ENCODE peak calls at places on chromosome 16, in seven cellular contexts. H is uterus, Q is endodermal cell, L is lower lobe of right lung, V is GM12878, W is SJCRH30, K is left ventricle myocardium inferior. Z is an unnamed sample.

GRCh38 chr16:67663151-67663876 is 2.6 kb downstream of the PARD6A start:
- DNase-seq in H (no peak), Q (peak; percentile 89), L (no peak), V (no peak), W (peak; percentile 26), K (no peak), Z (peak; percentile 91)

GRCh38 chr16:51523400-51523799 is 372.3 kb upstream of the SALL1 start:
- DNase-seq in H (no peak), Q (no peak), L (no peak), V (no peak), W (no peak), K (no peak), Z (no peak)

GRCh38 chr16:31875112-31875803 is 1.7 kb downstream of the ZNF267 start:
- DNase-seq in H (no peak), Q (no peak), L (no peak), V (no peak), W (no peak), K (no peak), Z (no peak)

GRCh38 chr16:66650707-66651473 is 45.7 kb downstream of the CMTM4 start:
- DNase-seq in H (peak; percentile 77), Q (peak; percentile 96), L (peak; percentile 68), V (peak; percentile 28), W (peak; percentile 89), K (peak; percentile 60), Z (peak; percentile 81)

GRCh38 chr16:87186440-87186839 is 130.8 kb downstream of the C16orf95 start:
- DNase-seq in H (no peak), Q (no peak), L (no peak), V (no peak), W (no peak), K (no peak), Z (peak; percentile 82)

GRCh38 chr16:56643080-56643778 is 4.8 kb downstream of the MT1A start:
- DNase-seq in H (peak; percentile 58), Q (peak; percentile 89), L (peak; percentile 87), V (no peak), W (no peak), K (peak; percentile 66), Z (peak; percentile 85)

GRCh38 chr16:47854737-47855136 is 301.1 kb downstream of the ABCC12 start:
- DNase-seq in H (no peak), Q (no peak), L (no peak), V (no peak), W (no peak), K (no peak), Z (no peak)

GRCh38 chr16:21134053-21134452 is 16.6 kb downstream of the DNAH3 start:
- DNase-seq in H (no peak), Q (no peak), L (no peak), V (no peak), W (no peak), K (no peak), Z (no peak)

GRCh38 chr16:84650062-84650991 is 2.0 kb downstream of the KLHL36 start:
- DNase-seq in H (no peak), Q (no peak), L (no peak), V (no peak), W (no peak), K (no peak), Z (no peak)

GRCh38 chr16:84953051-84953746 is 58.1 kb downstream of the ZDHHC7 start:
- DNase-seq in H (no peak), Q (no peak), L (no peak), V (no peak), W (no peak), K (no peak), Z (no peak)

GRCh38 chr16:1310832-1311200 is 1.4 kb downstream of the UBE2I start:
- DNase-seq in H (no peak), Q (no peak), L (no peak), V (no peak), W (no peak), K (no peak), Z (peak; percentile 73)

GRCh38 chr16:1445518-1446197 is 1.3 kb upstream of the CCDC154 start:
- DNase-seq in H (no peak), Q (no peak), L (no peak), V (no peak), W (no peak), K (no peak), Z (no peak)

GRCh38 chr16:68995011-68995504 is 110.4 kb upstream of the HAS3 start:
- DNase-seq in H (no peak), Q (peak; percentile 61), L (no peak), V (no peak), W (peak; percentile 17), K (no peak), Z (peak; percentile 41)

GRCh38 chr16:73572135-73572534 is 524.2 kb upstream of the ZFHX3 start:
- DNase-seq in H (no peak), Q (peak; percentile 50), L (peak; percentile 67), V (no peak), W (peak; percentile 44), K (peak; percentile 48), Z (no peak)

GRCh38 chr16:77396461-77396860 is 38.4 kb downstream of the ADAMTS18 start:
- DNase-seq in H (no peak), Q (no peak), L (no peak), V (no peak), W (no peak), K (no peak), Z (no peak)

GRCh38 chr16:16095646-16096045 is 127.6 kb downstream of the ABCC6 start:
- DNase-seq in H (no peak), Q (no peak), L (no peak), V (no peak), W (no peak), K (no peak), Z (no peak)

GRCh38 chr16:21283521-21284289 is 5.6 kb upstream of the CRYM start:
- DNase-seq in H (peak; percentile 36), Q (peak; percentile 91), L (peak; percentile 60), V (no peak), W (no peak), K (peak; percentile 49), Z (peak; percentile 90)

GRCh38 chr16:86011532-86011931 is 112.6 kb downstream of the IRF8 start:
- DNase-seq in H (no peak), Q (peak; percentile 22), L (no peak), V (peak; percentile 68), W (no peak), K (no peak), Z (no peak)
- H3K4me3 ChIP-seq in H (no peak overlapping the region), Q (no peak overlapping the region), L (no peak overlapping the region), V (no peak overlapping the region), W (no peak overlapping the region), K (no peak overlapping the region), Z (no peak overlapping the region)

GRCh38 chr16:20075243-20075642 is 1.6 kb upstream of the GPR139 start:
- DNase-seq in H (no peak), Q (no peak), L (no peak), V (no peak), W (no peak), K (no peak), Z (no peak)
- H3K27me3 ChIP-seq in H (no peaks in the 10 kb centered on the region), Q (peaks cover 61% of the 10 kb centered on the region), L (peaks cover 40% of the 10 kb centered on the region), V (no peaks in the 10 kb centered on the region), W (no peaks in the 10 kb centered on the region), K (peaks cover 98% of the 10 kb centered on the region), Z (peaks cover 42% of the 10 kb centered on the region)

GRCh38 chr16:89268585-89268984 is 51.1 kb downstream of the ZNF778 start:
- DNase-seq in H (no peak), Q (no peak), L (no peak), V (no peak), W (no peak), K (no peak), Z (peak; percentile 48)

GRCh38 chr16:89264800-89265550 is 47.5 kb downstream of the ZNF778 start:
- DNase-seq in H (no peak), Q (no peak), L (no peak), V (no peak), W (no peak), K (no peak), Z (peak; percentile 58)

GRCh38 chr16:89266521-89267134 is 49.1 kb downstream of the ZNF778 start:
- DNase-seq in H (no peak), Q (no peak), L (no peak), V (no peak), W (no peak), K (no peak), Z (peak; percentile 62)

GRCh38 chr16:89268987-89269735 is 51.7 kb downstream of the ZNF778 start:
- DNase-seq in H (no peak), Q (no peak), L (no peak), V (no peak), W (no peak), K (no peak), Z (no peak)

GRCh38 chr16:89265647-89266046 is 48.1 kb downstream of the ZNF778 start:
- DNase-seq in H (no peak), Q (no peak), L (no peak), V (no peak), W (no peak), K (no peak), Z (peak; percentile 57)
- H3K36me3 ChIP-seq in H (no peaks in the 10 kb centered on the region), Q (peaks cover 25% of the 10 kb centered on the region), L (peaks cover 48% of the 10 kb centered on the region), V (peaks cover 13% of the 10 kb centered on the region), W (peaks cover 50% of the 10 kb centered on the region), K (peaks cover 44% of the 10 kb centered on the region), Z (peaks cover 9% of the 10 kb centered on the region)

GRCh38 chr16:2786061-2786825 is 1.1 kb downstream of the PRSS33 start:
- DNase-seq in H (no peak), Q (peak; percentile 43), L (peak; percentile 23), V (no peak), W (no peak), K (no peak), Z (peak; percentile 44)

GRCh38 chr16:2783581-2784375 is 3.6 kb downstream of the PRSS33 start:
- DNase-seq in H (peak; percentile 5), Q (peak; percentile 43), L (peak; percentile 22), V (no peak), W (no peak), K (no peak), Z (peak; percentile 45)

GRCh38 chr16:2786826-2787151 is 571 bp downstream of the PRSS33 start:
- DNase-seq in H (no peak), Q (no peak), L (peak; percentile 5), V (no peak), W (no peak), K (no peak), Z (no peak)

GRCh38 chr16:2784536-2785100 is 2.7 kb downstream of the PRSS33 start:
- DNase-seq in H (peak; percentile 13), Q (peak; percentile 39), L (peak; percentile 41), V (no peak), W (no peak), K (no peak), Z (peak; percentile 54)

DNA sequence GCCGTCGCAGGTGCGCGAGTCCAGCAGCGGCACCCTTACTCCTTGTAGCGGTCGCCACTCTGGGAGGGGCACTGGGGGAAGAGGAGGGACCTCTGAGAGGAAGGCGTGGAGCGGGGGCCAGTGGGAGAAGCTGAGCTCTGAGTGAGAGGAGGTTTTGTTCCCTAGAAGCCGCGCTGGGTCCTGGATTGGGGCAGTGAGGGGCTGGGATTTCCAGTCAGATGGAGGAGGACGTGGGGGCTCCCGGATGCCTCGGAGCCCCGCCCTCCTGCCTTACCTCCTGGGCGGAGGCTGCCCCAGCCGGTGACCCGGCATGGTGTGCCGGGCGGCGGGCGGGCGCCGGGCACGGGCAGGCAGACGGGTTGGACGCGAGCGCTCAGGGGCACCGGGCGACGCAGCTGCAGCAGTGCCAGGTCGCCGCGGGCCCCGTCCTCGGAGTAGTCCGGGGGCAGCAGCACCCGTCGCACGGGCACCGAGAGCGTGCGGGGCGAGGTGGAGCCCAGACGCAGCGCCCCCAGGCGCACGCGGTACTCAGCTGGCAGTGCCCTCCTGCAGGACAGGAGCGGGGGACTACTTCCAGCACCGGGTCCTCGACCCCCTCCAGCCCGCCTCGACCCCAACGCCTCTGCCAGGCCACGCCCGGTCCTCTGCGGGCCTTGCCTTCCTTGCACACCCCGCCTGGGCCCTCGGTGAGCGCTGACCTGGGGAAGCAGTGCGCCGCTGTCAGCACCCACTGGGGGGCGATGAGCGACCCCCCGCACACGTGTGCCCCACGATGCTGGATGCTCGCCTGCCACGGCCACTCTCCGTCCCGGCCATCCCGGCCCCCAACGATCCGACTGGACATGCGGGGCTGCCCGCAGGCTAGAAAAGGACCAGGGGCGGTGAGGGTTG is 2.0 kb downstream of the PRSS33 start:
- DNase-seq in H (no peak), Q (peak; percentile 44), L (peak; percentile 60), V (no peak), W (no peak), K (no peak), Z (peak; percentile 85)
- H3K4me3 ChIP-seq in H (peak overlapping the region; percentile 15), Q (no peak overlapping the region), L (peak overlapping the region; percentile 57), V (no peak overlapping the region), W (no peak overlapping the region), K (peak overlapping the region; percentile 57), Z (no peak overlapping the region)